ENCODE peak calls at places on chromosomes 13 and 19, in four cellular contexts. H is left ventricle myocardium inferior, U is thoracic aorta, E is breast epithelium. I is an unnamed sample.

GRCh38 chr13:104206450-104207044 is 1140.3 kb upstream of the SLC10A2 start:
- DNase-seq in H (no peak), U (no peak), E (no peak), I (no peak)

GRCh38 chr13:112583592-112584277 is 4.2 kb downstream of the TUBGCP3 start:
- DNase-seq in H (peak), U (no peak), E (no peak), I (no peak)

GRCh38 chr19:8131517-8131916 is 17.9 kb downstream of the FBN3 start:
- DNase-seq in H (no peak), U (no peak), E (no peak), I (no peak)

GRCh38 chr19:17243854-17244617 is 1.7 kb downstream of the NR2F6 start:
- DNase-seq in H (peak), U (no peak), E (no peak), I (peak)

GRCh38 chr13:77779461-77780272 is 82.2 kb downstream of the SLAIN1 start:
- DNase-seq in H (no peak), U (no peak), E (no peak), I (peak)

GRCh38 chr19:1177322-1178114 is 3.5 kb upstream of the SBNO2 start:
- DNase-seq in H (no peak), U (no peak), E (no peak), I (peak)

GRCh38 chr19:13463296-13463695 is 43.0 kb downstream of the CACNA1A start:
- DNase-seq in H (no peak), U (no peak), E (no peak), I (no peak)

GRCh38 chr19:3094638-3095374 is 644 bp downstream of the GNA11 start:
- DNase-seq in H (no peak), U (no peak), E (no peak), I (no peak)

GRCh38 chr19:3369337-3370213 is 3.2 kb downstream of the NFIC start:
- DNase-seq in H (peak), U (no peak), E (no peak), I (no peak)

GRCh38 chr13:48600374-48601364 is 53.1 kb upstream of the CYSLTR2 start:
- DNase-seq in H (no peak), U (no peak), E (no peak), I (no peak)

GRCh38 chr19:51546650-51547396 is 15.4 kb upstream of the SIGLEC6 start:
- DNase-seq in H (no peak), U (no peak), E (no peak), I (no peak)

GRCh38 chr13:54305377-54305776 is 1276.8 kb downstream of the OLFM4 start:
- DNase-seq in H (no peak), U (no peak), E (no peak), I (no peak)

GRCh38 chr19:45423589-45424190 is at the start of gene ERCC1:
- DNase-seq in H (peak), U (peak), E (peak), I (peak)

GRCh38 chr19:38544569-38545315 is 73.0 kb downstream of the MAP4K1 start:
- DNase-seq in H (no peak), U (no peak), E (no peak), I (no peak)

GRCh38 chr19:6737873-6738725 is 719 bp upstream of the GPR108 start:
- DNase-seq in H (peak), U (peak), E (peak), I (peak)

GRCh38 chr13:113034451-113035208 is 65.6 kb downstream of the MCF2L start:
- DNase-seq in H (no peak), U (no peak), E (no peak), I (peak)

GRCh38 chr19:2524840-2525723 is 49.2 kb downstream of the GADD45B start:
- DNase-seq in H (peak), U (peak), E (no peak), I (peak)

GRCh38 chr13:73945871-73946270 is 188.3 kb downstream of the KLF12 start:
- DNase-seq in H (peak), U (no peak), E (peak), I (no peak)

DNA sequence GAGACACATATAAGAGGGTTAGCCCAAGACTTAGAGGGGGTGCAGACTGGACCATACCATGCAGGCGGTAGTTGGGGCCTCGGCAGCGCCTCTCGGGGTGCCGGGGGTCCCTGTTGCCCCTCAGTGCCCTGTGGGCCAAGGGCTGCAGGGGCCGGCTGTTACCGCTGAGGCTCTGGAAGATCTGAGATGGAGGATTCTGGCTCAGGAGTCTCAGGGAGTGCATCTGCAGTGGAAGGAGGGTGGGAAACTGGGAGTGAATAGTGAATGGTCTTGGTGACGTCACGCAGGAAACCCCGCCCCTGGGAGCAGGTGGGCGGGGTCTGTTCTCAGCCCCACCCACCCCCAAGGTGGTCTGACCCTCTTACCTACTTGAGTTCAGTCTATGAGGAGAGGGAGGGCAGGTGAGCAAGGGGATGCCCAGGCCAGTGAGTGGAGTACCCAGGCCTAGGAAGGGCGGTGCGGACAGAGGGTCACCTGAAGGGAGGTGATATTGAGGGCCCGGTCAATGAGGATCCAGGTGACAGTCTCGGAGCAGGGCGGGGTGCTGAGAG is 1.7 kb upstream of the DBP start:
- DNase-seq in H (no peak), U (no peak), E (peak), I (no peak)
- H3K4me3 ChIP-seq in H (peak), U (peak), E (peak), I (no peak)

DNA sequence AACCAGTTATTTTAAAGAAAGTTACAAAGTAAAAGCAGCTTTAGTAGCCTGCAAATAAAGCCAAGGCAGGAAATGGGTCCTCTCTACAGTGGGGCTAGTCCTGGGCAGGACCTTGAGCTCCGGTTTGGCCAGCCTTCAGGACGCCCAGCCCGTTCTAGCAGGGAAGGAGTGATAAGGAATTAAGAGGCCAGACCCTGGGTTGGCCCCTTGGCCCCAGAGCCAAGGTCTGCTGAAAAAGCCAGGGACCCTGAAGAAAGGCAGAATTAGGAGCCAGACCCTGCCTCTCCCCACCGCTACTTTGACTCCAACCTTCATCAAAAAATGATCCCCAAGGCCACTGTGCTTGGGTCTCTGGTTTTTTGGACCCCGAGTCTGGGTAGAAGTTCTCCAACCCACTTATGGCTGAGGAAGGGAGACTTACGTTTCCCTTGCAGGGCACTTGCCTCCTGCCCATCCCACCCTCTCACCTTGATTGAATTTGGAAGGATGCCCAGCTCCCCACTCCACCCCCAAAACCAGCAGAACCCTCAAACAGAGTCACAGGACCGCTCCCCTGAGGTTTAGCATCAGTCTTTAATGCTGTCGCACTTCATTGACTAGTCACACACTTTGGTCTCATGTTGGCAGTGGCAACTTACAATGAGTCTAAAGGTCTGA is 3.9 kb downstream of the DNAJB1 start:
- DNase-seq in H (no peak), U (no peak), E (no peak), I (no peak)
- H3K4me3 ChIP-seq in H (peak), U (no peak), E (no peak), I (no peak)

GRCh38 chr13:44575741-44576395 is at the start of gene TSC22D1:
- DNase-seq in H (peak), U (no peak), E (no peak), I (peak)

GRCh38 chr13:44576396-44577235 is 486 bp upstream of the TSC22D1 start:
- DNase-seq in H (peak), U (peak), E (no peak), I (no peak)

GRCh38 chr13:44575035-44575434 is 1.1 kb downstream of the TSC22D1 start:
- DNase-seq in H (no peak), U (no peak), E (no peak), I (no peak)

GRCh38 chr13:44577236-44578063 is 1.3 kb upstream of the TSC22D1 start:
- DNase-seq in H (peak), U (peak), E (peak), I (peak)

DNA sequence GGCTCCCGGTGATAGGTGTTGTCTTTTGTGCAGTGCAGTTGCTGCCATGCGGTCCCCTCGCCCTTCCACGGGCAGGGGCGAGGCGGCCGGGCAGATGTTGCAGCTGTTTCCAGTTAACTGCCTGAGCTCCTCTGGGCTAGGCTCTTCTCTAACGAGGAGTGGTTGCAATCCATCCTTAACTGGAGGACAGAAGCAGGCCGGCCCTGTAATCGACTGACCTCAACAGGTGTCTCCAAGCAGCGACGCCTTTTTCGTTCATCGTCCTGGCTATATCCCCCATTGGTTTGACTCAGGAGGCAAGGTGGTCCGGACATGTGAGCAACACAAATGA is 1.9 kb upstream of the TSC22D1 start:
- DNase-seq in H (no peak), U (no peak), E (no peak), I (no peak)
- H3K4me3 ChIP-seq in H (peak), U (peak), E (peak), I (peak)

GRCh38 chr13:80083516-80084085 is 257.3 kb downstream of the SPRY2 start:
- DNase-seq in H (no peak), U (no peak), E (no peak), I (no peak)
- H3K4me3 ChIP-seq in H (no peak), U (peak), E (peak), I (no peak)

DNA sequence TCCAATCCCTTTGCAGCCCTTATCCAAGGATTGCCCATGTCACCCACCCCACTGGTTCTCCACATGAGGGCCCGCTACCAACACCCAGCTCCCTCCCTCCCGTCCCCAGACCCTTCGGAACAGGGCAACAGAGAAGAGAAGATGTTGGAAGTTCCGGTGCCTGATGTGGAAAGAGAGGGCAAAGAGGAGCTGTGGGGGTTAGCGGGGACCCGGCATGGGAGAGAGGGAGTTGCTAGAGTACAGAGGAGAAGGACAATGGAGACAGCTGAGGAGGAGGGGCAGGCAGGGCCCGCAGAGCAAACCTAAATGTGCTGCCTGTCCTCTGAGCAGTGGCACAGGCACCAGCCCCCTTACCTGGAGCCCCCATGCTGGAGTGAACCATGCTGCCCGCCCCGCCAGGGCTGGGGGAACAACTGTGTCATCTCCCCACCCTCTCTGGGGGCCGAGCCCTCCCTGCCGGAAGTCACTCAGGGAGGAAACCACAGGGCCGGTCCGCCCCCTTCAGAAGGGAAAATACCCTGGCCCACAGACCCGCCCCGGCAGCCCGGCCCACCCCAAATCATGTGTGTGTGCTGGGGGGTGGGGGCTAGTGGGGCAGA is at the start of gene POU2F2:
- DNase-seq in H (peak), U (no peak), E (peak), I (no peak)
- H3K4me3 ChIP-seq in H (peak), U (peak), E (peak), I (peak)

GRCh38 chr19:34366670-34367423 is 1.9 kb downstream of the GPI start:
- DNase-seq in H (no peak), U (no peak), E (no peak), I (no peak)
- H3K4me3 ChIP-seq in H (peak), U (peak), E (no peak), I (peak)

DNA sequence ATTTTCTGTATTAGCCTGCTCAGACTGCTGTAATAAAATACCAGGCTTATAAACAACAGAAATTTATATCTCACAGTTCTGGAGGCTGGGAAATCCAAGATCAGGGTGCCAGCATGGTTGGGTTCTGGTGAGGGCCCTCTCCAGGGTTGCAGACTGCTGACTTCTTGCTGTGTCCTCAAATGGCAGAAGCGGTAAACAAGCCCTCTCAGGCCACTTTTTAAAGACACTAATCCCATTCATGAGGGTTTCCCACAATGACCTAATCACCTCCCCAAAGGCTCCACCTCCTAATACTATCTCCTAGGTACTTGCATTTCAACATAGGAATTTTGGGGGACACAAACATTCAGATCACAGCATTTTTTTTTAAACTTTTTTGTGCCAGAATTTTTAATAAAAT is 159.3 kb downstream of the PDS5B start:
- DNase-seq in H (no peak), U (no peak), E (no peak), I (no peak)
- H3K4me3 ChIP-seq in H (no peak), U (no peak), E (no peak), I (no peak)

I was measured in PC-9.